ENCODE peak calls at places on chromosomes 13 and 19, in seven cellular contexts. A is H54, U is heart left ventricle, O is transverse colon, G is neuronal stem cell, P is mucosa of gallbladder, X is left lung. E is an unnamed sample.

GRCh38 chr13:112688560-112689497 is 1.0 kb upstream of the ATP11A start:
- DNase-seq in A (no peak), U (no peak), O (peak; percentile 29), G (no peak), P (no peak), X (peak; percentile 80), E (no peak)

GRCh38 chr13:39284801-39285388 is 246.6 kb downstream of the NHLRC3 start:
- DNase-seq in A (no peak), U (peak; percentile 37), O (no peak), G (no peak), P (no peak), X (no peak), E (no peak)

GRCh38 chr19:6572217-6572616 is 18.7 kb downstream of the CD70 start:
- DNase-seq in A (no peak), U (peak; percentile 73), O (peak; percentile 32), G (no peak), P (peak; percentile 33), X (no peak), E (peak; percentile 33)

GRCh38 chr13:27549406-27549981 is 70.8 kb downstream of the LNX2 start:
- DNase-seq in A (no peak), U (no peak), O (peak; percentile 82), G (no peak), P (peak; percentile 90), X (no peak), E (peak; percentile 61)

GRCh38 chr13:99199541-99200432 is 867 bp upstream of the UBAC2 start:
- DNase-seq in A (no peak), U (no peak), O (no peak), G (no peak), P (no peak), X (no peak), E (no peak)

GRCh38 chr13:33994198-33994597 is 176.2 kb downstream of the RFC3 start:
- DNase-seq in A (no peak), U (no peak), O (no peak), G (no peak), P (no peak), X (no peak), E (no peak)

GRCh38 chr19:48372904-48373303 is 8.7 kb downstream of the SYNGR4 start:
- DNase-seq in A (no peak), U (no peak), O (peak; percentile 56), G (no peak), P (no peak), X (no peak), E (peak; percentile 61)

GRCh38 chr13:51619614-51620013 is 35.4 kb downstream of the WDFY2 start:
- DNase-seq in A (no peak), U (no peak), O (no peak), G (no peak), P (no peak), X (no peak), E (no peak)

GRCh38 chr19:36719687-36720556 is 32.5 kb downstream of the ZNF567 start:
- DNase-seq in A (no peak), U (no peak), O (no peak), G (no peak), P (no peak), X (no peak), E (no peak)

GRCh38 chr19:1159864-1160595 is 14.0 kb downstream of the SBNO2 start:
- DNase-seq in A (no peak), U (no peak), O (no peak), G (no peak), P (no peak), X (peak; percentile 76), E (no peak)

GRCh38 chr19:2573916-2574315 is 98.0 kb downstream of the GADD45B start:
- DNase-seq in A (no peak), U (no peak), O (no peak), G (no peak), P (no peak), X (no peak), E (no peak)

GRCh38 chr13:79724348-79725103 is 243.6 kb downstream of the NDFIP2 start:
- DNase-seq in A (no peak), U (no peak), O (peak; percentile 32), G (no peak), P (no peak), X (no peak), E (peak; percentile 41)

GRCh38 chr13:111552891-111553637 is 232.6 kb downstream of the TEX29 start:
- DNase-seq in A (no peak), U (no peak), O (no peak), G (no peak), P (no peak), X (no peak), E (peak; percentile 10)

GRCh38 chr13:95485045-95485517 is 67.4 kb upstream of the CLDN10 start:
- DNase-seq in A (peak; percentile 16), U (no peak), O (no peak), G (no peak), P (no peak), X (no peak), E (no peak)

GRCh38 chr13:37127706-37128241 is 22.3 kb upstream of the CSNK1A1L start:
- DNase-seq in A (no peak), U (peak; percentile 27), O (no peak), G (no peak), P (peak; percentile 28), X (no peak), E (no peak)

GRCh38 chr19:1854542-1855039 is 6.3 kb upstream of the REXO1 start:
- DNase-seq in A (no peak), U (peak; percentile 83), O (peak; percentile 36), G (no peak), P (no peak), X (peak; percentile 85), E (peak; percentile 59)

GRCh38 chr13:39297664-39298171 is 259.5 kb downstream of the NHLRC3 start:
- DNase-seq in A (no peak), U (no peak), O (no peak), G (no peak), P (no peak), X (no peak), E (no peak)

GRCh38 chr19:19113040-19113541 is 25.2 kb downstream of the TMEM161A start:
- DNase-seq in A (peak; percentile 74), U (no peak), O (no peak), G (no peak), P (no peak), X (no peak), E (no peak)

GRCh38 chr13:28792992-28793391 is 27.1 kb upstream of the MTUS2 start:
- DNase-seq in A (no peak), U (no peak), O (no peak), G (no peak), P (no peak), X (no peak), E (no peak)

GRCh38 chr13:46535002-46535401 is 18.0 kb upstream of the LRCH1 start:
- DNase-seq in A (no peak), U (no peak), O (no peak), G (no peak), P (no peak), X (no peak), E (no peak)

GRCh38 chr13:52954838-52955237 is 73.8 kb upstream of the OLFM4 start:
- DNase-seq in A (no peak), U (no peak), O (no peak), G (no peak), P (no peak), X (no peak), E (no peak)

GRCh38 chr19:719636-720377 is 11.1 kb downstream of the PALM start:
- DNase-seq in A (no peak), U (no peak), O (no peak), G (no peak), P (no peak), X (no peak), E (no peak)

GRCh38 chr13:106690779-106691178 is 122.8 kb upstream of the ARGLU1 start:
- DNase-seq in A (no peak), U (no peak), O (no peak), G (no peak), P (no peak), X (no peak), E (no peak)

GRCh38 chr13:48255954-48256353 is 22.9 kb downstream of the ITM2B start:
- DNase-seq in A (no peak), U (no peak), O (no peak), G (no peak), P (no peak), X (no peak), E (no peak)

GRCh38 chr13:38463047-38463446 is 113.4 kb downstream of the UFM1 start:
- DNase-seq in A (no peak), U (no peak), O (no peak), G (no peak), P (no peak), X (no peak), E (no peak)

GRCh38 chr13:33262069-33262487 is 23.5 kb downstream of the STARD13 start:
- DNase-seq in A (no peak), U (no peak), O (peak; percentile 39), G (no peak), P (peak; percentile 47), X (no peak), E (no peak)

GRCh38 chr19:54873990-54874389 is at the start of gene FCAR:
- DNase-seq in A (no peak), U (no peak), O (no peak), G (no peak), P (no peak), X (no peak), E (no peak)

GRCh38 chr13:95564091-95564490 is 11.6 kb downstream of the CLDN10 start:
- DNase-seq in A (no peak), U (no peak), O (no peak), G (no peak), P (no peak), X (no peak), E (no peak)

GRCh38 chr19:35556846-35557538 is 6.5 kb downstream of the ATP4A start:
- DNase-seq in A (no peak), U (no peak), O (no peak), G (no peak), P (no peak), X (no peak), E (no peak)

GRCh38 chr19:6752257-6753177 is 13.0 kb downstream of the TRIP10 start:
- DNase-seq in A (no peak), U (no peak), O (peak; percentile 85), G (no peak), P (peak; percentile 55), X (peak; percentile 68), E (peak; percentile 89)

E was measured in left colon.